ENCODE peak calls at places on chromosomes 2 and 18, in six cellular contexts. W is HepG2, B is breast epithelium, A is endothelial cell of umbilical vein, P is IMR-90, V is heart left ventricle. I is an unnamed sample.

GRCh38 chr2:149994057-149994728 is 406.6 kb upstream of the MMADHC start:
- DNase-seq in W (peak; percentile 12), B (no peak), A (no peak), P (peak; percentile 43), V (no peak), I (peak; percentile 6)

GRCh38 chr2:145350011-145350410 is 830.1 kb upstream of the ZEB2 start:
- DNase-seq in W (no peak), B (no peak), A (no peak), P (peak; percentile 81), V (no peak), I (no peak)

GRCh38 chr2:158179660-158180059 is 78.0 kb downstream of the UPP2 start:
- DNase-seq in W (peak; percentile 35), B (no peak), A (peak; percentile 48), P (peak; percentile 26), V (no peak), I (no peak)

GRCh38 chr2:202317080-202317859 is 51.7 kb downstream of the NOP58 start:
- DNase-seq in W (no peak), B (peak; percentile 62), A (peak; percentile 99), P (peak; percentile 81), V (no peak), I (peak; percentile 49)

GRCh38 chr2:174603280-174603679 is 5.7 kb upstream of the WIPF1 start:
- DNase-seq in W (peak; percentile 38), B (peak; percentile 35), A (peak; percentile 62), P (peak; percentile 67), V (no peak), I (no peak)

GRCh38 chr2:240388471-240389301 is 46.8 kb upstream of the GPC1 start:
- DNase-seq in W (no peak), B (no peak), A (no peak), P (no peak), V (peak; percentile 52), I (no peak)

GRCh38 chr18:8634508-8634907 is 25.3 kb downstream of the RAB12 start:
- DNase-seq in W (no peak), B (no peak), A (no peak), P (no peak), V (no peak), I (no peak)

GRCh38 chr2:69798466-69798908 is 31.0 kb upstream of the GMCL1 start:
- DNase-seq in W (no peak), B (peak; percentile 20), A (peak; percentile 14), P (peak; percentile 24), V (no peak), I (peak; percentile 15)

GRCh38 chr18:58097127-58097906 is 53.3 kb downstream of the NEDD4L start:
- DNase-seq in W (peak; percentile 41), B (no peak), A (peak; percentile 73), P (peak; percentile 37), V (no peak), I (no peak)

GRCh38 chr2:177347570-177347969 is 45.0 kb upstream of the AGPS start:
- DNase-seq in W (no peak), B (no peak), A (no peak), P (no peak), V (no peak), I (no peak)

GRCh38 chr2:61255580-61256437 is 93.8 kb downstream of the C2orf74 start:
- DNase-seq in W (peak; percentile 64), B (no peak), A (peak; percentile 86), P (peak; percentile 91), V (no peak), I (peak; percentile 15)

GRCh38 chr18:23300211-23300887 is 152.7 kb upstream of the RIOK3 start:
- DNase-seq in W (no peak), B (no peak), A (no peak), P (peak; percentile 41), V (no peak), I (no peak)

GRCh38 chr2:126700073-126700581 is 44.2 kb downstream of the GYPC start:
- DNase-seq in W (no peak), B (no peak), A (no peak), P (peak; percentile 42), V (no peak), I (no peak)

GRCh38 chr2:63642941-63643340 is 54.2 kb downstream of the MDH1 start:
- DNase-seq in W (no peak), B (no peak), A (no peak), P (peak; percentile 23), V (no peak), I (no peak)

GRCh38 chr2:173520918-173521317 is 166.2 kb downstream of the CDCA7 start:
- DNase-seq in W (no peak), B (no peak), A (no peak), P (no peak), V (no peak), I (no peak)

GRCh38 chr2:186349508-186349907 is 136.6 kb upstream of the ZC3H15 start:
- DNase-seq in W (no peak), B (no peak), A (peak; percentile 91), P (peak; percentile 90), V (no peak), I (peak; percentile 15)

GRCh38 chr2:200007291-200007690 is 51.9 kb downstream of the MAIP1 start:
- DNase-seq in W (no peak), B (no peak), A (no peak), P (no peak), V (no peak), I (no peak)

GRCh38 chr2:215028231-215028630 is 110.2 kb downstream of the ABCA12 start:
- DNase-seq in W (no peak), B (no peak), A (no peak), P (peak; percentile 48), V (no peak), I (peak; percentile 12)

GRCh38 chr18:73118121-73118816 is 250.5 kb upstream of the NETO1 start:
- DNase-seq in W (no peak), B (no peak), A (no peak), P (peak; percentile 72), V (no peak), I (no peak)

GRCh38 chr2:233386382-233387041 is 32.2 kb downstream of the DGKD start:
- DNase-seq in W (no peak), B (no peak), A (peak; percentile 20), P (peak; percentile 51), V (no peak), I (no peak)

GRCh38 chr2:175605989-175606841 is 395.9 kb downstream of the LNPK start:
- DNase-seq in W (peak; percentile 99), B (no peak), A (no peak), P (no peak), V (no peak), I (no peak)

GRCh38 chr2:26533661-26534060 is 55.7 kb upstream of the OTOF start:
- DNase-seq in W (no peak), B (no peak), A (no peak), P (no peak), V (no peak), I (no peak)

GRCh38 chr2:233447506-233448219 is 93.4 kb downstream of the DGKD start:
- DNase-seq in W (no peak), B (no peak), A (no peak), P (no peak), V (no peak), I (no peak)

GRCh38 chr2:157936464-157936863 is 60.3 kb upstream of the ACVR1 start:
- DNase-seq in W (no peak), B (no peak), A (no peak), P (no peak), V (no peak), I (no peak)

GRCh38 chr18:58666176-58666575 is 5.1 kb upstream of the MALT1 start:
- DNase-seq in W (no peak), B (no peak), A (no peak), P (no peak), V (no peak), I (no peak)

GRCh38 chr2:211055438-211055837 is 499.0 kb downstream of the CPS1 start:
- DNase-seq in W (peak; percentile 21), B (no peak), A (no peak), P (no peak), V (no peak), I (no peak)

GRCh38 chr2:156333274-156333950 is 891 bp upstream of the NR4A2 start:
- DNase-seq in W (no peak), B (peak; percentile 50), A (no peak), P (no peak), V (no peak), I (no peak)

GRCh38 chr2:156332452-156333273 is at the start of gene NR4A2:
- DNase-seq in W (peak; percentile 16), B (peak; percentile 92), A (peak; percentile 87), P (peak; percentile 92), V (peak; percentile 93), I (peak; percentile 82)

GRCh38 chr2:156329922-156330726 is 2.4 kb downstream of the NR4A2 start:
- DNase-seq in W (no peak), B (no peak), A (no peak), P (no peak), V (no peak), I (no peak)

GRCh38 chr2:156333951-156334495 is 1.5 kb upstream of the NR4A2 start:
- DNase-seq in W (peak; percentile 15), B (peak; percentile 35), A (peak; percentile 75), P (peak; percentile 58), V (peak; percentile 89), I (peak; percentile 35)

GRCh38 chr2:156331572-156332451 is 709 bp downstream of the NR4A2 start:
- DNase-seq in W (no peak), B (peak; percentile 85), A (peak; percentile 83), P (peak; percentile 77), V (peak; percentile 80), I (peak; percentile 42)
- TF ChIP-seq POLR2A in W (no peak), B (no peak), A (no peak), P (no peak), V (no peak), I (no peak)

DNA sequence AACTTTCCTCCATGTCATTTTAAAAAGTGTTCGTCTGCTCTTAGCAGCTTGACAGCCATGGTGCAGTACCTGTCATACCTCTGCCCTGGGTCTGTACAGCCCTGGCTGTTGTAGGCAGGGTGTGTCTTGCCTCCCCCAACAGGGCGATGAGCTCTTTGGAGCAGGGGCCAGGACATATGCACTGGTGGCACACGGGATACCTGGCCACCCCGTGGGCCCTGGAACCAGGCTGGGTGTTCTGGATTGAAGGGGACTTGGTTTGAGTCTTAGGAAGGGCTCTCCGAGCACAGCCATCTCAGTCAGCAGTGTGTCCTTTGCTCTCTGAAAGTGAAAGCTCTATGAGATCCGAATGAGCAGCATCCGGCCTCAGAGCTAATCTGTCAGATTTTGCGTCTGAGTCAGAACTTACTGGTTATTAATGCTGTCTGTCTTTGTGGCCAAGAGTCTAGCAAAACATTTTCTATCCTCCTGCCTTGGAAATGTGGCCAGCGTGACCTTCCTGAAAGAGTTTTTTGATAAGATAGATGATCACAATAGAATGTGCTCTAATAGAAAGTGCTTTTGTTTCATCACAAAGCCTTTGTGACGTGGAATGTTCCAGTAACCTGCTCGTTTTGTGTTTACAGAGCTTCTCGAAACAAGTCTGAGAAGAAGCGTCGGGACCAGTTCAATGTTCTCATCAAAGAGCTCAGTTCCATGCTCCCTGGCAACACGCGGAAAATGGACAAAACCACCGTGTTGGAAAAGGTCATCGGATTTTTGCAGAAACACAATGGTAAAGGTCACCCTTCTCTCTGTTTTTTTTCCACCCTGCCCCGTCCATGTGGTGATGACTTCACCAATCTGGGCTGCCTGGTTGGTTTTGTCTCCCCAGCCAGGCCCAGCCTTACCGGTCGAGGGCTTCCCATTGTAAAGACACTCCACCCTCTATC is 77.3 kb upstream of the RPL31 start:
- DNase-seq in W (no peak), B (no peak), A (peak; percentile 99), P (peak; percentile 85), V (no peak), I (peak; percentile 68)
- TF ChIP-seq POLR2A in W (no peak), B (no peak), A (peak; percentile 7), P (peak; percentile 31), V (no peak), I (no peak)

GRCh38 chr2:37919631-37920032 is 5.5 kb upstream of the RMDN2 start:
- DNase-seq in W (peak; percentile 95), B (no peak), A (no peak), P (no peak), V (no peak), I (no peak)
- TF ChIP-seq POLR2A in W (peak; percentile 65), B (no peak), A (no peak), P (no peak), V (no peak), I (no peak)

GRCh38 chr2:130727286-130727924 is 1.5 kb upstream of the GPR148 start:
- DNase-seq in W (no peak), B (peak; percentile 67), A (peak; percentile 72), P (peak; percentile 46), V (peak; percentile 87), I (peak; percentile 76)
- TF ChIP-seq POLR2A in W (no peak), B (no peak), A (peak; percentile 40), P (no peak), V (no peak), I (peak; percentile 38)

I was measured in H54.